ENCODE peak calls at places on chromosomes 12 and 14, in four cellular contexts. D is K562, T is WTC11, U is HepG2. E is an unnamed sample.

GRCh38 chr12:106067606-106068205 is 71.0 kb downstream of the NUAK1 start:
- DNase-seq in D (no peak), T (no peak), U (no peak), E (no peak)

GRCh38 chr12:6370994-6371754 is 4.2 kb downstream of the SCNN1A start:
- DNase-seq in D (peak; percentile 72), T (peak; percentile 87), U (peak; percentile 97), E (peak; percentile 48)

GRCh38 chr12:26614217-26614616 is 218.8 kb downstream of the ITPR2 start:
- DNase-seq in D (peak; percentile 14), T (peak; percentile 60), U (no peak), E (peak; percentile 28)

GRCh38 chr12:34389378-34390170 is 367.3 kb downstream of the ALG10 start:
- DNase-seq in D (peak; percentile 55), T (no peak), U (no peak), E (no peak)

GRCh38 chr14:96260341-96260821 is 4.4 kb downstream of the BDKRB1 start:
- DNase-seq in D (no peak), T (no peak), U (no peak), E (no peak)

GRCh38 chr14:22479781-22480464 is 109.1 kb downstream of the DAD1 start:
- DNase-seq in D (no peak), T (no peak), U (no peak), E (no peak)

GRCh38 chr12:131927110-131928079 is 1.7 kb upstream of the PUS1 start:
- DNase-seq in D (peak; percentile 14), T (no peak), U (no peak), E (no peak)

GRCh38 chr14:54625158-54625557 is 58.2 kb downstream of the SAMD4A start:
- DNase-seq in D (no peak), T (no peak), U (no peak), E (no peak)

GRCh38 chr14:33229269-33229924 is 290.7 kb downstream of the NPAS3 start:
- DNase-seq in D (no peak), T (no peak), U (no peak), E (no peak)

GRCh38 chr14:40269436-40269835 is 837.2 kb upstream of the FBXO33 start:
- DNase-seq in D (no peak), T (no peak), U (no peak), E (no peak)

GRCh38 chr14:33950320-33951182 is at the start of gene EGLN3:
- DNase-seq in D (peak; percentile 87), T (peak; percentile 95), U (peak; percentile 55), E (peak; percentile 91)

GRCh38 chr12:27667540-27667939 is 28.7 kb upstream of the REP15 start:
- DNase-seq in D (no peak), T (no peak), U (no peak), E (no peak)

GRCh38 chr14:53458368-53458814 is 305.3 kb upstream of the DDHD1 start:
- DNase-seq in D (no peak), T (no peak), U (peak; percentile 96), E (no peak)

GRCh38 chr14:103657466-103657865 is 28.5 kb downstream of the KLC1 start:
- DNase-seq in D (no peak), T (no peak), U (no peak), E (no peak)

GRCh38 chr14:68841030-68841809 is 48.4 kb upstream of the ZFP36L1 start:
- DNase-seq in D (no peak), T (no peak), U (no peak), E (no peak)

GRCh38 chr14:100570726-100571454 is 16.3 kb downstream of the BEGAIN start:
- DNase-seq in D (no peak), T (no peak), U (no peak), E (no peak)

GRCh38 chr14:29911815-29912214 is 15.8 kb downstream of the PRKD1 start:
- DNase-seq in D (no peak), T (no peak), U (no peak), E (no peak)

GRCh38 chr14:94690896-94691657 is 78.8 kb downstream of the GSC start:
- DNase-seq in D (no peak), T (no peak), U (no peak), E (no peak)

DNA sequence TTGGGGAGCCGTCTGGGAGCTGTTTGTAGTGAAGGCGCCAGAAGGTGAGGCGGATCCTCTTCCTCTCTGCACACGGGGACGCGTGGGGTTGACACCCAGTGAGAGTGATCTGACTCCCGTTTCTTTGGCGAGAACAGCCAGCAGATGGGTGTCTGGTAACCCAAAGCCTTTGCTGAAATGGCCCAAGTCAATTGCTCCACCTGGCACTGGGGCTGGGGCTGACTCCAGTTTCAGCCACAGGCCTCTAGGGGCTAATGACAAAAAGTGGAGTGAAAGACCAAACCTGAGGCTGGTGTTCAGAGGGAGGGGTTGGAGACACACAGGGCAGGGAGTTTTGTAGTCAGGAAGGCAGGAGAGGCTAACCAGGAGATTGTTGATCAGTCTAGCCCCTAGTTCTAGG is 87.0 kb downstream of the FRMD6 start:
- DNase-seq in D (no peak), T (peak; percentile 59), U (peak; percentile 4), E (peak; percentile 59)
- TF ChIP-seq ELF4 in D (no peak), T (no peak), U (no peak), E (no peak)

GRCh38 chr12:112342587-112342986 is 39.6 kb downstream of the HECTD4 start:
- DNase-seq in D (no peak), T (no peak), U (no peak), E (no peak)
- TF ChIP-seq ELF4 in D (no peak), T (no peak), U (no peak), E (no peak)

DNA sequence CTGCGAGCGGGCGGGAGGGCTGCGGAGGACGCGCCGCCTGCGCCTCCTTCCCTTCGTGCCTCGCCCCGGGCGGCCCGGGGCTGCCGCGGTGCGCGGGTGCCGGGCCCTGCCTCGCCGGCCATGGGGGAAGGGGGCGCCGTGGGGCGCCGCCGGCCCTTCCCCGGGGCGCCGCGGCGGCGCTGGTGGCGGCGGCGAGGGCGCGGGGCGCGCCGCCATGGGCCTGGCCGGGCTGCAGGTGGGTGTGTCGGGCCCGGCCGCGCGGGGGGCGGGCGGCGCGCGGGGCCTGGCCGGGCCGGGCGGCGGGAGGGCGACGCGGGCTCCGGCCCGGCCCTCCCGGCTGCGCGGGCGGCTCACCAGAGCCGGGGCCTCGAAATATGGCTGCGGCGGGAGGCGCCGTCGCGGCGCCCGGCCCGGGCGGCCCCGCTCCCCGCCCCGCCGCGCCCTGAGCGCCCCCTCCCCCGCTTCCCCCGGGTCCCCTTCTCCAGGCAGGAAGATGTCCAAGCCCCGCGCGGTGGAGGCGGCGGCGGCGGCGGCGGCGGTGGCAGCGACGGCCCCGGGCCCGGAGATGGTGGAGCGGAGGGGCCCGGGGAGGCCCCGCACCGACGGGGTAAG is 5.1 kb downstream of the KMT5A start:
- DNase-seq in D (peak; percentile 67), T (no peak), U (no peak), E (peak; percentile 30)
- TF ChIP-seq ELF4 in D (no peak), T (no peak), U (no peak), E (no peak)

GRCh38 chr12:56115329-56115728 is 1.1 kb upstream of the RPL41 start:
- DNase-seq in D (no peak), T (no peak), U (no peak), E (no peak)
- TF ChIP-seq ELF4 in D (no peak), T (no peak), U (no peak), E (no peak)

DNA sequence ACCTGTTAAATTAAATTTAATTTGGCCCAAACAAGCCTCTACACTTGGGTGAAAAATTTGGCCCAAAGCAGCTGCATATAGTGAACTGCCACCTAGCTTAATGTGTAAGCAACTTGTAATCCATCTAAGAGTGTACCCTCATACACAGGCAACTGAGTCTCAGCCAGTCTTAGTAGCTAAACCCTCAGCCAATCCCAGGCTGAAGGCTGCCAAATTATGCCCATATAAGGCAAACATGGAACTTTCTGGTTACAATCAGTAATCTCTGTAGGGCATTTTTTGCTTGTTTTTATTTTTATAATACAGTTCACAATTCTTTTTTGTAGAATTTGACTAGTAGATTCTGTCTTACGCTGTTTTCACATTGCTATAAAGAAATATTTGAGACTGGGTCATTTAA is 958.7 kb downstream of the FSCB start:
- DNase-seq in D (no peak), T (no peak), U (no peak), E (no peak)
- TF ChIP-seq ELF4 in D (no peak), T (no peak), U (no peak), E (no peak)

DNA sequence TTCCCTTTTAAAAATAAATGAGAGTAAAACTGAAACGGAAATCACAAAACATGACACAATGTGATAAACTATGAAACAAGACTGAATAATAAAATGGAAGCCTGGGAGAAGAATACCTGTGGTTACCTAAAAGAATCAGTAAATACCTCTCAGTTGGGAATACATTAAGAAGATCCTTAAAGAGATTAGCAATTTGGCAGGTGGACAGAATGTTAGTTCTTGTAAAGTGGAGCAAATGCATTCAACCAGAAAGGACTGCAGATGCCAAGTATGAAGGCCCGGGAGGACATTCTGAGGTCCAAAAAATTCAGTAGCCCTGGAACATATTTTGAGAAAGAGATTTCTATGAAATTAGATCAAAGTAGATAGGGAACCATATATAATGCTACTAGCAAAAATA is 861.3 kb upstream of the SEL1L start:
- DNase-seq in D (no peak), T (no peak), U (no peak), E (no peak)
- TF ChIP-seq ELF4 in D (no peak), T (no peak), U (no peak), E (no peak)

GRCh38 chr14:57461777-57462320 is 31.8 kb downstream of the CCDC198 start:
- DNase-seq in D (no peak), T (no peak), U (no peak), E (no peak)
- TF ChIP-seq ELF4 in D (no peak), T (no peak), U (no peak), E (no peak)

GRCh38 chr14:90647469-90647868 is 168.8 kb downstream of the TTC7B start:
- DNase-seq in D (no peak), T (no peak), U (no peak), E (no peak)

GRCh38 chr14:90643982-90644510 is 172.2 kb downstream of the TTC7B start:
- DNase-seq in D (no peak), T (no peak), U (no peak), E (no peak)

GRCh38 chr14:90645842-90646443 is 170.3 kb downstream of the TTC7B start:
- DNase-seq in D (no peak), T (peak; percentile 63), U (peak; percentile 32), E (no peak)

GRCh38 chr14:90642239-90642717 is 174.0 kb downstream of the TTC7B start:
- DNase-seq in D (no peak), T (peak; percentile 31), U (peak; percentile 76), E (no peak)

GRCh38 chr14:90644882-90645281 is 171.3 kb downstream of the TTC7B start:
- DNase-seq in D (no peak), T (no peak), U (peak; percentile 39), E (no peak)
- TF ChIP-seq ELF4 in D (no peak), T (no peak), U (no peak), E (no peak)

E was measured in HEK293T.